ENCODE peak calls at places on chromosomes 7 and 10, in seven cellular contexts. Y is A549, L is mammary epithelial cell, H is fibroblast of the aortic adventitia, C is cardiac fibroblast, S is PC-9, T is H7. O is an unnamed sample.
A peak's percentile ranks its signal among the peaks of the same experiment; 100 is the strongest.

GRCh38 chr7:151571471-151571870 is 51.8 kb upstream of the RHEB start:
- DNase-seq in Y (no peak), L (no peak), H (no peak), C (no peak), S (no peak), T (no peak), O (no peak)

GRCh38 chr7:137579913-137580640 is 236.5 kb upstream of the PTN start:
- DNase-seq in Y (no peak), L (peak; percentile 83), H (peak; percentile 70), C (peak; percentile 95), S (no peak), T (no peak), O (no peak)

GRCh38 chr10:111077715-111078504 is 1.1 kb downstream of the ADRA2A start:
- DNase-seq in Y (no peak), L (no peak), H (no peak), C (peak; percentile 7), S (no peak), T (peak; percentile 78), O (peak; percentile 30)

GRCh38 chr7:54833021-54833467 is 74.0 kb upstream of the SEC61G start:
- DNase-seq in Y (no peak), L (no peak), H (no peak), C (no peak), S (no peak), T (peak; percentile 28), O (no peak)

GRCh38 chr7:23969443-23969842 is 259.4 kb downstream of the STK31 start:
- DNase-seq in Y (no peak), L (no peak), H (no peak), C (no peak), S (no peak), T (no peak), O (no peak)

GRCh38 chr7:94160719-94161435 is 156.7 kb upstream of the BET1 start:
- DNase-seq in Y (no peak), L (no peak), H (no peak), C (no peak), S (no peak), T (no peak), O (no peak)

GRCh38 chr10:50653142-50653541 is 29.4 kb upstream of the SGMS1 start:
- DNase-seq in Y (peak; percentile 8), L (peak; percentile 9), H (peak; percentile 60), C (peak; percentile 59), S (no peak), T (peak; percentile 30), O (no peak)

GRCh38 chr7:47574473-47575328 is 7.2 kb downstream of the TNS3 start:
- DNase-seq in Y (peak; percentile 55), L (no peak), H (no peak), C (no peak), S (no peak), T (no peak), O (no peak)

GRCh38 chr7:76063114-76063513 is 15.2 kb downstream of the MDH2 start:
- DNase-seq in Y (no peak), L (no peak), H (no peak), C (no peak), S (no peak), T (peak; percentile 16), O (no peak)

GRCh38 chr10:117186832-117187615 is 10.3 kb upstream of the KCNK18 start:
- DNase-seq in Y (peak; percentile 20), L (peak; percentile 87), H (no peak), C (peak; percentile 40), S (no peak), T (no peak), O (no peak)

GRCh38 chr7:5598261-5598761 is 174.7 kb upstream of the TNRC18 start:
- DNase-seq in Y (peak; percentile 44), L (no peak), H (peak; percentile 33), C (no peak), S (no peak), T (peak; percentile 64), O (no peak)

GRCh38 chr10:30080161-30080560 is 20.8 kb upstream of the JCAD start:
- DNase-seq in Y (no peak), L (peak; percentile 30), H (peak; percentile 22), C (no peak), S (no peak), T (no peak), O (no peak)

GRCh38 chr7:122597277-122597676 is 101.6 kb downstream of the RNF133 start:
- DNase-seq in Y (no peak), L (no peak), H (no peak), C (no peak), S (no peak), T (no peak), O (no peak)

DNA sequence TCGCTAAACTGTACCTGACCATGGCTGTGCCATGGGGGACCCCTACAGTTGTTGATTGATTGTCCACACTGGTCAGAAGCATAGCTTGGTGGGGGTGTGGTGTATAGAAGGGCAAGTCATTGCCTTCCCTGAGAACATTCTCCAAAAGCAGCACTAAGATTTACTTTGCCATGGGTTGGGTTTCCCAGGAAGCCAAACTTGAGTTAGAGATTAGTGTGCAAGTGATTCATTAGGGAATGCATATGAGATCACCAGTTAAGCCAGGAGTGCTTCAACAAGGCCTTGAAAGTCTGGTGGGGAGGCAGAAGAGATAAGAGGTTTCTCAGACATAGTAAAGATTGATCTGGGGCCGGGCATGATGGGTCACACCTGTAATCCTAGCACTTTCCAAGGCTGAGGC is 21.4 kb upstream of the TPST1 start:
- DNase-seq in Y (peak; percentile 43), L (peak; percentile 61), H (peak; percentile 96), C (peak; percentile 85), S (no peak), T (no peak), O (no peak)
- H3K4me3 ChIP-seq in Y (no peak overlapping the region), L (no peak overlapping the region), H (no peak overlapping the region), C (no peak overlapping the region), S (no peak overlapping the region), T (no peak overlapping the region), O (no peak overlapping the region)

GRCh38 chr10:60139798-60140566 is 233.6 kb upstream of the CCDC6 start:
- DNase-seq in Y (peak; percentile 23), L (peak; percentile 49), H (peak; percentile 61), C (peak; percentile 81), S (peak; percentile 16), T (no peak), O (no peak)
- H3K4me3 ChIP-seq in Y (peak overlapping the region; percentile 19), L (no peak overlapping the region), H (no peak overlapping the region), C (peak overlapping the region; percentile 14), S (peak overlapping the region; percentile 20), T (peak overlapping the region; percentile 40), O (peak overlapping the region; percentile 53)

DNA sequence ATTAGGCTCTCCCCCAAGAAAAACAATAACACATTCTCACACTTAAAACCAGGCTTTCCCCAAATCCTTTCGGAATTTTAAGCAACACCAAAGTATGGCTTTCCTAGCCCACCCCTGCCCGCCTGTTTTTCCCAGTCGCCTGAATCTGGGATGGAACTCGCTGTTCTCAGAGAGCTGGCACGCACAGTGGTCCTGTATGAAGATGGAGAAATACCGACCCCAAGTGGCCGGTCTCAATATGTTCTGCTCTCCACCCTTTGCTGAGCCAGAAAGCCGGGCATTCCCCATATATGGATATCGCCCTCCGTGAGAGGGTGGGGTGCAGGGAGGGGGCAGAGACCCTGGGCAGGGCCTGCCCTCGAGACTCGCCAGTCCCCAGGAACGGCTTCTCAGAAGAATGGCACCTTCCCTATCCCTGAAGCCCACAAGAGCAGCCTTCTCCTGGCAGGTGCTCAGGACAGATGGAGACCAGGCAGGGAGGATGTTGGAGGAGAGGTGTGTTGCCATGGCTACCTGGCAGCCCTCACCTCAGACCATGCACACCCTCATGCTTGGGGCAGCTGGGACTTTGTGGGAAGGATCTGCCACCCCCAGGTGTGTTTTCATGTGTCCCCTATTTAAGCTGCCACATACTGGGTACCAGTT is 3.4 kb downstream of the TACR2 start:
- DNase-seq in Y (peak; percentile 49), L (no peak), H (peak; percentile 81), C (peak; percentile 83), S (peak; percentile 49), T (peak; percentile 89), O (peak; percentile 72)
- H3K4me3 ChIP-seq in Y (no peak overlapping the region), L (no peak overlapping the region), H (no peak overlapping the region), C (no peak overlapping the region), S (no peak overlapping the region), T (no peak overlapping the region), O (no peak overlapping the region)

GRCh38 chr7:87474046-87474445 is 1.4 kb downstream of the ABCB4 start:
- DNase-seq in Y (no peak), L (no peak), H (peak; percentile 4), C (no peak), S (no peak), T (no peak), O (no peak)
- H3K4me3 ChIP-seq in Y (no peak overlapping the region), L (no peak overlapping the region), H (no peak overlapping the region), C (no peak overlapping the region), S (no peak overlapping the region), T (no peak overlapping the region), O (peak overlapping the region; percentile 75)

O was measured in left ventricle myocardium inferior.